ENCODE peak calls at places on chromosomes 1 and 21, in four cellular contexts. One of them, this sample, is unnamed.

GRCh38 chr1:155277070-155277895 is at the start of gene HCN3:
- DNase-seq in SJSA1: peak; percentile 94
- DNase-seq in cardiac fibroblast: peak; percentile 96
- DNase-seq in astrocyte: peak; percentile 76
- DNase-seq in this sample: peak; percentile 97

GRCh38 chr1:179969962-179970361 is 15.4 kb downstream of the CEP350 start:
- DNase-seq in SJSA1: no peak
- DNase-seq in cardiac fibroblast: peak; percentile 72
- DNase-seq in astrocyte: no peak
- DNase-seq in this sample: no peak

GRCh38 chr1:150572918-150573647 is 6.3 kb downstream of the MCL1 start:
- DNase-seq in SJSA1: no peak
- DNase-seq in cardiac fibroblast: no peak
- DNase-seq in astrocyte: no peak
- DNase-seq in this sample: peak; percentile 57

GRCh38 chr1:161185282-161185682 is 8.0 kb upstream of the B4GALT3 start:
- DNase-seq in SJSA1: no peak
- DNase-seq in cardiac fibroblast: peak; percentile 80
- DNase-seq in astrocyte: peak; percentile 57
- DNase-seq in this sample: peak; percentile 97

GRCh38 chr1:96372881-96373280 is 348.7 kb upstream of the PTBP2 start:
- DNase-seq in SJSA1: no peak
- DNase-seq in cardiac fibroblast: peak; percentile 46
- DNase-seq in astrocyte: no peak
- DNase-seq in this sample: no peak

GRCh38 chr1:233172201-233172600 is 123.3 kb downstream of the PCNX2 start:
- DNase-seq in SJSA1: peak; percentile 11
- DNase-seq in cardiac fibroblast: peak; percentile 70
- DNase-seq in astrocyte: peak; percentile 19
- DNase-seq in this sample: no peak

GRCh38 chr1:27858949-27859576 is 13.3 kb upstream of the THEMIS2 start:
- DNase-seq in SJSA1: no peak
- DNase-seq in cardiac fibroblast: no peak
- DNase-seq in astrocyte: no peak
- DNase-seq in this sample: no peak

GRCh38 chr1:214427871-214428277 is 123.5 kb downstream of the PTPN14 start:
- DNase-seq in SJSA1: peak; percentile 93
- DNase-seq in cardiac fibroblast: peak; percentile 95
- DNase-seq in astrocyte: peak; percentile 99
- DNase-seq in this sample: peak; percentile 88

GRCh38 chr1:159089184-159089791 is 12.7 kb upstream of the AIM2 start:
- DNase-seq in SJSA1: no peak
- DNase-seq in cardiac fibroblast: peak; percentile 30
- DNase-seq in astrocyte: no peak
- DNase-seq in this sample: peak; percentile 60

GRCh38 chr1:43034778-43035177 is 76.1 kb upstream of the SLC2A1 start:
- DNase-seq in SJSA1: no peak
- DNase-seq in cardiac fibroblast: no peak
- DNase-seq in astrocyte: no peak
- DNase-seq in this sample: no peak

GRCh38 chr21:39688010-39688409 is 57.0 kb upstream of the IGSF5 start:
- DNase-seq in SJSA1: no peak
- DNase-seq in cardiac fibroblast: no peak
- DNase-seq in astrocyte: no peak
- DNase-seq in this sample: no peak
- H3K4me3 ChIP-seq in SJSA1: no peak overlapping the region
- H3K4me3 ChIP-seq in cardiac fibroblast: no peak overlapping the region
- H3K4me3 ChIP-seq in astrocyte: no peak overlapping the region
- H3K4me3 ChIP-seq in this sample: no peak overlapping the region

GRCh38 chr1:88061106-88061829 is 622.8 kb upstream of the PKN2 start:
- DNase-seq in SJSA1: peak; percentile 25
- DNase-seq in cardiac fibroblast: peak; percentile 80
- DNase-seq in astrocyte: peak; percentile 44
- DNase-seq in this sample: peak; percentile 38
- H3K4me3 ChIP-seq in SJSA1: no peak overlapping the region
- H3K4me3 ChIP-seq in cardiac fibroblast: no peak overlapping the region
- H3K4me3 ChIP-seq in astrocyte: no peak overlapping the region
- H3K4me3 ChIP-seq in this sample: no peak overlapping the region

DNA sequence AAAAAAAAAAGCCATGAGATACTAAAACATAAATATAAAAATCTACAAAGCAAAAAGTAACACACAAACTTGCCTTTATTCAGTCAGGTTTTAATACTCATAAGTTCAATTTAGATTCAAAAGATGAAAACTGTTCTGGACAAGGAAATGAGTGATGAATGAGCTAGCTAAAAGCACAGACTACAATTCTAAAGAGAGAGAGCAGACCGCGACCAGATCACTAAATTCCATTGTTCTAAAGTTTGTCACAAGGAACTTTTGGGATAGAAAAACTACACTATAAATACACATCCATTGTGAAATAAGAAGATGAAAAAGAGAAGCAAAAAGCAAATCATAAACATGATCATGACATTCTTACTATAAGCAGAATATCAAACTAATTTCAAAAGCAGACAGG is 1.7 kb downstream of the ODF2L start:
- DNase-seq in SJSA1: no peak
- DNase-seq in cardiac fibroblast: peak; percentile 80
- DNase-seq in astrocyte: peak; percentile 67
- DNase-seq in this sample: no peak
- H3K4me3 ChIP-seq in SJSA1: no peak overlapping the region
- H3K4me3 ChIP-seq in cardiac fibroblast: peak overlapping the region; percentile 76
- H3K4me3 ChIP-seq in astrocyte: peak overlapping the region; percentile 48
- H3K4me3 ChIP-seq in this sample: no peak overlapping the region

GRCh38 chr1:10701145-10701544 is 95.3 kb downstream of the CASZ1 start:
- DNase-seq in SJSA1: no peak
- DNase-seq in cardiac fibroblast: no peak
- DNase-seq in astrocyte: no peak
- DNase-seq in this sample: no peak

GRCh38 chr1:10696977-10697376 is 99.5 kb downstream of the CASZ1 start:
- DNase-seq in SJSA1: no peak
- DNase-seq in cardiac fibroblast: no peak
- DNase-seq in astrocyte: peak; percentile 27
- DNase-seq in this sample: no peak

GRCh38 chr1:10698726-10699469 is 97.5 kb downstream of the CASZ1 start:
- DNase-seq in SJSA1: no peak
- DNase-seq in cardiac fibroblast: no peak
- DNase-seq in astrocyte: no peak
- DNase-seq in this sample: no peak

GRCh38 chr1:10697621-10698160 is 98.8 kb downstream of the CASZ1 start:
- DNase-seq in SJSA1: no peak
- DNase-seq in cardiac fibroblast: no peak
- DNase-seq in astrocyte: no peak
- DNase-seq in this sample: no peak

DNA sequence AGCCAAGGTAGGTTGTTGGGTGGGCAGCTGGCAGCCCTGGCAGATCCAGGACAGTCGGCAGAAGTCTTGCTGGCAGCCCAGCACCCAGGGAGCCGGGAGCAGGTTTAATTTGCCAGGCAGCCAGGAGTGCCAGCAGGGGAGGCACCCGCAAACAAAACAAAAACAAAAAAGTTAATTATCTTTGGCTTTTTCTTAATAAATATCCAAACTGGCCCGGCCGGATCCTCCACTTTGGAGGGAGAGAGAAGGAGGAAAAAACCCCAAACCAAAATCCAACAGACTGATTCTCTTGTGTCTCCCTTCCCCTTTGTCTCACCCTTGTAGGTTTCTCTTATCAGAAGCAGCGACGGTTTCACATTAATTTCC is 97.0 kb downstream of the CASZ1 start:
- DNase-seq in SJSA1: no peak
- DNase-seq in cardiac fibroblast: no peak
- DNase-seq in astrocyte: no peak
- DNase-seq in this sample: no peak
- H3K4me3 ChIP-seq in SJSA1: no peak overlapping the region
- H3K4me3 ChIP-seq in cardiac fibroblast: no peak overlapping the region
- H3K4me3 ChIP-seq in astrocyte: no peak overlapping the region
- H3K4me3 ChIP-seq in this sample: no peak overlapping the region

GRCh38 chr1:38000233-38000528 is 5.1 kb downstream of the FHL3 start:
- DNase-seq in SJSA1: no peak
- DNase-seq in cardiac fibroblast: no peak
- DNase-seq in astrocyte: no peak
- DNase-seq in this sample: no peak

GRCh38 chr1:37998089-37998808 is 7.1 kb downstream of the FHL3 start:
- DNase-seq in SJSA1: no peak
- DNase-seq in cardiac fibroblast: no peak
- DNase-seq in astrocyte: no peak
- DNase-seq in this sample: no peak

GRCh38 chr1:37998913-37999433 is 6.3 kb downstream of the FHL3 start:
- DNase-seq in SJSA1: no peak
- DNase-seq in cardiac fibroblast: no peak
- DNase-seq in astrocyte: no peak
- DNase-seq in this sample: no peak

GRCh38 chr1:37999434-38000232 is 5.7 kb downstream of the FHL3 start:
- DNase-seq in SJSA1: peak; percentile 88
- DNase-seq in cardiac fibroblast: peak; percentile 70
- DNase-seq in astrocyte: peak; percentile 63
- DNase-seq in this sample: no peak

DNA sequence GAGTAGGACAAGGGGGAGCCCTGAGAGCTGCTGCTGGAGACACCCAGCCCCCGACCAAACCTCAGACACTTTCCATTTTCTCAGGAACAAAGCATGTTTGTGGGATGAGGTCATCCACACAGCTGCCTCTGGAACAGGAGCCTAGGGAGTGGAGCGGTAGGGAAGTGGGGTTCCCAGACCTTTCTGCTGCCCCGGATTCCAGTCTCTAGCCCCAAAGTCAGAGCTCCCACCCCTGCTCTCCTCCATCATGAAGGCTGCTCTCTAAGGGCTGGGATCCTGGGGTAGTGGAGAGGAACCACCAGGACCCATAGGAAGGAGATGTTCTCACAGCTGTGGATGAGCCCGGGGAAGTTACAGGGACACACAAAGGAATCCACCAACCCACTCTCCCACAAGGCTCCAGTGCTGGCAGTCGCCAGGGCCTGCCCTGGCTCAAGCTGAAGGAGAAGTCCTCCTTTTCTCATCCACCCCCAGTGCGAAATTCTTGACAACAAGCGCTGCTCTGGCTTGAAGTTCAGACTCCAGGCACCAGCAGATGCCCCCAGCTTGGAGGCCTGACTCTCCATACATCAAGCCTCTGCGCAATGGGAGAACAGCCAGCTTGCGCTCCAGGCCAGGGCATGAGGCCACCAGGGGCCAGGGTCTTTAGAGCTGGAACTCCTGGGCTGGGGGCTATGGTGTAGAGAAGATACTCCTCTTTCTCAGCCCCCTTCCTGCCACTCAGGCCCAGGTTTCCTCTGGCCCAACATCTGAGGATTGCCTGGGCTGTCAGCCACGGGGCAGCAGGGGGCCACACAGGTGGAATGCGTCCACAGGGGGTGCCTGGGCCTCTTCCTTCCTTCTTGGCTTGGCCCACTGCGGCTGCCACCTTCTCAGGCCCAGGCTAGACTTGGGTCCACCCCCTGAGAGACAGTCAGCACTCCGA is 4.5 kb downstream of the FHL3 start:
- DNase-seq in SJSA1: peak; percentile 98
- DNase-seq in cardiac fibroblast: peak; percentile 90
- DNase-seq in astrocyte: peak; percentile 89
- DNase-seq in this sample: no peak
- H3K4me3 ChIP-seq in SJSA1: no peak overlapping the region
- H3K4me3 ChIP-seq in cardiac fibroblast: peak overlapping the region; percentile 21
- H3K4me3 ChIP-seq in astrocyte: peak overlapping the region; percentile 32
- H3K4me3 ChIP-seq in this sample: no peak overlapping the region

This sample was measured in GM12865.